ENCODE peak calls at places on chromosome 18, in five cellular contexts. One of them, this sample, is unnamed.

GRCh38 chr18:12287684-12288405 is 20.2 kb upstream of the TUBB6 start:
- DNase-seq in GM23248: peak; percentile 96
- DNase-seq in IMR-90: peak; percentile 95
- DNase-seq in foreskin fibroblast: peak; percentile 93
- DNase-seq in CD4-positive, CD25-positive, alpha-beta regulatory T cell: no peak
- DNase-seq in this sample: peak; percentile 92

GRCh38 chr18:27599202-27599829 is 414.2 kb upstream of the CHST9 start:
- DNase-seq in GM23248: peak; percentile 62
- DNase-seq in IMR-90: peak; percentile 28
- DNase-seq in foreskin fibroblast: peak; percentile 4
- DNase-seq in CD4-positive, CD25-positive, alpha-beta regulatory T cell: no peak
- DNase-seq in this sample: no peak

GRCh38 chr18:7170292-7170691 is 52.7 kb upstream of the LAMA1 start:
- DNase-seq in GM23248: no peak
- DNase-seq in IMR-90: no peak
- DNase-seq in foreskin fibroblast: no peak
- DNase-seq in CD4-positive, CD25-positive, alpha-beta regulatory T cell: no peak
- DNase-seq in this sample: no peak

GRCh38 chr18:42114310-42114943 is 159.4 kb downstream of the PIK3C3 start:
- DNase-seq in GM23248: peak; percentile 86
- DNase-seq in IMR-90: peak; percentile 75
- DNase-seq in foreskin fibroblast: peak; percentile 49
- DNase-seq in CD4-positive, CD25-positive, alpha-beta regulatory T cell: peak; percentile 13
- DNase-seq in this sample: peak; percentile 12

GRCh38 chr18:23138470-23138869 is 3.2 kb downstream of the CABLES1 start:
- DNase-seq in GM23248: no peak
- DNase-seq in IMR-90: no peak
- DNase-seq in foreskin fibroblast: no peak
- DNase-seq in CD4-positive, CD25-positive, alpha-beta regulatory T cell: no peak
- DNase-seq in this sample: no peak

GRCh38 chr18:79440316-79440715 is 44.6 kb downstream of the NFATC1 start:
- DNase-seq in GM23248: no peak
- DNase-seq in IMR-90: no peak
- DNase-seq in foreskin fibroblast: no peak
- DNase-seq in CD4-positive, CD25-positive, alpha-beta regulatory T cell: no peak
- DNase-seq in this sample: no peak

GRCh38 chr18:5066380-5066977 is 130.6 kb downstream of the AKAIN1 start:
- DNase-seq in GM23248: no peak
- DNase-seq in IMR-90: no peak
- DNase-seq in foreskin fibroblast: no peak
- DNase-seq in CD4-positive, CD25-positive, alpha-beta regulatory T cell: no peak
- DNase-seq in this sample: no peak

GRCh38 chr18:59459352-59460059 is 100.4 kb upstream of the LMAN1 start:
- DNase-seq in GM23248: peak; percentile 68
- DNase-seq in IMR-90: peak; percentile 75
- DNase-seq in foreskin fibroblast: peak; percentile 42
- DNase-seq in CD4-positive, CD25-positive, alpha-beta regulatory T cell: no peak
- DNase-seq in this sample: no peak

GRCh38 chr18:58102020-58102419 is 58.0 kb downstream of the NEDD4L start:
- DNase-seq in GM23248: no peak
- DNase-seq in IMR-90: no peak
- DNase-seq in foreskin fibroblast: no peak
- DNase-seq in CD4-positive, CD25-positive, alpha-beta regulatory T cell: no peak
- DNase-seq in this sample: no peak
- H3K4me3 ChIP-seq in GM23248: no peak overlapping the region
- H3K4me3 ChIP-seq in IMR-90: no peak overlapping the region
- H3K4me3 ChIP-seq in foreskin fibroblast: no peak overlapping the region
- H3K4me3 ChIP-seq in CD4-positive, CD25-positive, alpha-beta regulatory T cell: no peak overlapping the region
- H3K4me3 ChIP-seq in this sample: no peak overlapping the region

GRCh38 chr18:34399892-34400291 is 175.2 kb upstream of the NOL4 start:
- DNase-seq in GM23248: no peak
- DNase-seq in IMR-90: no peak
- DNase-seq in foreskin fibroblast: no peak
- DNase-seq in CD4-positive, CD25-positive, alpha-beta regulatory T cell: no peak
- DNase-seq in this sample: no peak
- H3K4me3 ChIP-seq in GM23248: no peak overlapping the region
- H3K4me3 ChIP-seq in IMR-90: no peak overlapping the region
- H3K4me3 ChIP-seq in foreskin fibroblast: no peak overlapping the region
- H3K4me3 ChIP-seq in CD4-positive, CD25-positive, alpha-beta regulatory T cell: no peak overlapping the region
- H3K4me3 ChIP-seq in this sample: no peak overlapping the region

GRCh38 chr18:55964171-55964570 is 376.2 kb upstream of the TCF4 start:
- DNase-seq in GM23248: no peak
- DNase-seq in IMR-90: no peak
- DNase-seq in foreskin fibroblast: no peak
- DNase-seq in CD4-positive, CD25-positive, alpha-beta regulatory T cell: no peak
- DNase-seq in this sample: no peak

GRCh38 chr18:55968550-55968949 is 380.6 kb upstream of the TCF4 start:
- DNase-seq in GM23248: peak; percentile 58
- DNase-seq in IMR-90: peak; percentile 28
- DNase-seq in foreskin fibroblast: no peak
- DNase-seq in CD4-positive, CD25-positive, alpha-beta regulatory T cell: no peak
- DNase-seq in this sample: peak; percentile 24

GRCh38 chr18:55967019-55967418 is 379.0 kb upstream of the TCF4 start:
- DNase-seq in GM23248: no peak
- DNase-seq in IMR-90: no peak
- DNase-seq in foreskin fibroblast: no peak
- DNase-seq in CD4-positive, CD25-positive, alpha-beta regulatory T cell: no peak
- DNase-seq in this sample: no peak
- H3K4me3 ChIP-seq in GM23248: no peak overlapping the region
- H3K4me3 ChIP-seq in IMR-90: no peak overlapping the region
- H3K4me3 ChIP-seq in foreskin fibroblast: no peak overlapping the region
- H3K4me3 ChIP-seq in CD4-positive, CD25-positive, alpha-beta regulatory T cell: no peak overlapping the region
- H3K4me3 ChIP-seq in this sample: no peak overlapping the region

GRCh38 chr18:35268811-35269210 is 21.2 kb downstream of the ZSCAN30 start:
- DNase-seq in GM23248: no peak
- DNase-seq in IMR-90: no peak
- DNase-seq in foreskin fibroblast: no peak
- DNase-seq in CD4-positive, CD25-positive, alpha-beta regulatory T cell: no peak
- DNase-seq in this sample: no peak

GRCh38 chr18:35264409-35264808 is 23.6 kb downstream of the ZNF397 start:
- DNase-seq in GM23248: no peak
- DNase-seq in IMR-90: no peak
- DNase-seq in foreskin fibroblast: no peak
- DNase-seq in CD4-positive, CD25-positive, alpha-beta regulatory T cell: no peak
- DNase-seq in this sample: no peak

GRCh38 chr18:35267809-35268208 is 22.2 kb downstream of the ZSCAN30 start:
- DNase-seq in GM23248: no peak
- DNase-seq in IMR-90: no peak
- DNase-seq in foreskin fibroblast: no peak
- DNase-seq in CD4-positive, CD25-positive, alpha-beta regulatory T cell: no peak
- DNase-seq in this sample: no peak

GRCh38 chr18:35271656-35272055 is 18.4 kb downstream of the ZSCAN30 start:
- DNase-seq in GM23248: no peak
- DNase-seq in IMR-90: no peak
- DNase-seq in foreskin fibroblast: no peak
- DNase-seq in CD4-positive, CD25-positive, alpha-beta regulatory T cell: no peak
- DNase-seq in this sample: no peak

GRCh38 chr18:35267161-35267651 is 22.8 kb downstream of the ZSCAN30 start:
- DNase-seq in GM23248: peak; percentile 54
- DNase-seq in IMR-90: no peak
- DNase-seq in foreskin fibroblast: no peak
- DNase-seq in CD4-positive, CD25-positive, alpha-beta regulatory T cell: peak; percentile 53
- DNase-seq in this sample: no peak
- H3K4me3 ChIP-seq in GM23248: peak overlapping the region; percentile 39
- H3K4me3 ChIP-seq in IMR-90: no peak overlapping the region
- H3K4me3 ChIP-seq in foreskin fibroblast: peak overlapping the region; percentile 37
- H3K4me3 ChIP-seq in CD4-positive, CD25-positive, alpha-beta regulatory T cell: peak overlapping the region; percentile 57
- H3K4me3 ChIP-seq in this sample: peak overlapping the region; percentile 13

DNA sequence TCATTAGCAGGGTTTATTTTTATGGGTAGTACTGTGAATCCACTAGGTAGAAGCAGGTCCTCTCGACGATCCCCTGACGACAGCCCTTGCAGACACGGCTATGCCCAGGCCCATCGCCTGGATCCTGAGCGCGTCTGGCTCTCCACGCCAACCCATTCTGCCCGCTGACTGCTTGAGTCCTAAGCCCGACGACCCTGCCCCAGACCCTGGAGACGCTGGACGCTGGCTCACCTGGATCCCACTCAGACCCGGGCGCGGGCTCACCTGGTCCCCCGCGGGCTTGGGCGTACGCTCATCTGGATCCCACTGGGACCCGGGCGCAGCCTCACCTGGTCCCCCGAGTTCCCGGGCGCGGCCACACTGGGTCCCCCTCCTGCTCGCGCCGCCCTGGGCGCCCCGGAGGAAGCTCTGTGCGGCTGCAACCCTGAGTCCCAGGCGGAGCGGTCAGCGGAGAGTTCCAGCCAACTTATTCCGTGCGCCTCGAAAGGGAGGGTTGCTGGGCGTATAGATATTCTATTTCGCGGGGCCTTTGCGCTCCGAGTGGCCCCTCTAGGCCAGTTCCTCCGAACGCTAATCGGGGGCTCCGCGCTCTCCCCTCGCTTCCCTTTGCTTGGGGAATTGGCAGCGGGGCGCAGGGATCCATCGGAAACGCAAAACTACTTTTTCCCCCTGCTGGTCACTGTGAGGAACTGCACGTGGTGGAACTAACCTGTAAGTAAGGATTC is 22.4 kb upstream of the RMP24 start:
- DNase-seq in GM23248: peak; percentile 67
- DNase-seq in IMR-90: peak; percentile 59
- DNase-seq in foreskin fibroblast: peak; percentile 39
- DNase-seq in CD4-positive, CD25-positive, alpha-beta regulatory T cell: peak; percentile 41
- DNase-seq in this sample: peak; percentile 3
- H3K4me3 ChIP-seq in GM23248: peak overlapping the region; percentile 85
- H3K4me3 ChIP-seq in IMR-90: peak overlapping the region; percentile 58
- H3K4me3 ChIP-seq in foreskin fibroblast: peak overlapping the region; percentile 61
- H3K4me3 ChIP-seq in CD4-positive, CD25-positive, alpha-beta regulatory T cell: no peak overlapping the region
- H3K4me3 ChIP-seq in this sample: peak overlapping the region; percentile 50